ENCODE peak calls at places on chromosomes 7 and 10, in six cellular contexts. F, V, N, K, I and E are unnamed samples.

GRCh38 chr7:21914671-21915070 is 31.0 kb downstream of the CDCA7L start:
- DNase-seq in N (no peak), I (no peak), F (no peak), V (no peak), K (no peak), E (no peak)

GRCh38 chr10:48779077-48779476 is 94.4 kb downstream of the WDFY4 start:
- DNase-seq in V (no peak), N (no peak), F (no peak), I (no peak), K (no peak), E (no peak)

GRCh38 chr10:11685787-11686218 is 56.4 kb upstream of the ECHDC3 start:
- DNase-seq in I (no peak), K (peak), N (peak), V (peak), F (peak), E (peak)

GRCh38 chr7:1354661-1355567 is 104.4 kb downstream of the MICALL2 start:
- DNase-seq in V (no peak), F (no peak), N (no peak), K (no peak), I (no peak), E (no peak)

GRCh38 chr10:25557136-25557535 is 376.9 kb upstream of the MYO3A start:
- DNase-seq in K (no peak), F (no peak), I (no peak), V (no peak), N (no peak), E (no peak)

GRCh38 chr7:33716581-33717477 is 188.5 kb upstream of the BMPER start:
- DNase-seq in K (peak), I (no peak), F (no peak), N (no peak), V (peak), E (no peak)

GRCh38 chr7:81333536-81333935 is 414.7 kb upstream of the SEMA3C start:
- DNase-seq in I (no peak), N (no peak), V (no peak), F (no peak), K (no peak), E (no peak)

GRCh38 chr10:49397036-49397999 is 1.4 kb upstream of the DRGX start:
- DNase-seq in K (no peak), I (peak), F (no peak), V (no peak), N (no peak), E (no peak)

GRCh38 chr7:80729586-80730320 is 91.3 kb downstream of the CD36 start:
- DNase-seq in F (no peak), V (no peak), K (no peak), N (no peak), I (no peak), E (no peak)

DNA sequence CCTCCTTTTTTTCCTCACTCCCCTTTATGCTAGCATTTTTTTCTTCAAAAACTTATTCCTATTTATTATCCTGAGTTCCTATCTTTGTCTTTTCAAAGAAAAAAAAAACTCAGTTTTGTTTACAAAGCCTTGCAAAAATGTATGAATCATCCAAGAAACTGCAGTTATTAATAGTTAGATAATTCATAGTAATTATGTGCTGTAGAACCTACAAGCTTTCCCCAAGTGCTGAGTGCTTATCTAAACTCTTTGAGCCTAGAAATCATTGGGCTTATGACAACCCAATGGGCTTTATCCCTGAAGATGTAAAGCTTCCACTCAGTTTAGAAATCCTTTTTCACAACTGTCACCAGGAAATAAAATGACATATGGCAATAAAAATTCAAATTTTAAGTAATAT is 145.9 kb upstream of the WNT16 start:
- DNase-seq in F (no peak), V (no peak), K (no peak), I (no peak), N (no peak), E (no peak)
- TF ChIP-seq TAF1 in F (no peak), V (no peak), K (no peak), I (no peak), N (no peak), E (no peak)

GRCh38 chr10:6543431-6544005 is 36.6 kb downstream of the PRKCQ start:
- DNase-seq in V (no peak), N (no peak), K (no peak), I (no peak), F (peak), E (no peak)
- TF ChIP-seq POLR2A in V (no peak), N (no peak), K (no peak), I (no peak), F (no peak), E (no peak)

GRCh38 chr7:107122483-107122882 is 46.3 kb upstream of the HBP1 start:
- DNase-seq in N (no peak), F (no peak), I (no peak), K (no peak), V (no peak), E (no peak)
- TF ChIP-seq POLR2AphosphoS5 in N (no peak), F (no peak), I (no peak), K (no peak), V (no peak), E (no peak)

DNA sequence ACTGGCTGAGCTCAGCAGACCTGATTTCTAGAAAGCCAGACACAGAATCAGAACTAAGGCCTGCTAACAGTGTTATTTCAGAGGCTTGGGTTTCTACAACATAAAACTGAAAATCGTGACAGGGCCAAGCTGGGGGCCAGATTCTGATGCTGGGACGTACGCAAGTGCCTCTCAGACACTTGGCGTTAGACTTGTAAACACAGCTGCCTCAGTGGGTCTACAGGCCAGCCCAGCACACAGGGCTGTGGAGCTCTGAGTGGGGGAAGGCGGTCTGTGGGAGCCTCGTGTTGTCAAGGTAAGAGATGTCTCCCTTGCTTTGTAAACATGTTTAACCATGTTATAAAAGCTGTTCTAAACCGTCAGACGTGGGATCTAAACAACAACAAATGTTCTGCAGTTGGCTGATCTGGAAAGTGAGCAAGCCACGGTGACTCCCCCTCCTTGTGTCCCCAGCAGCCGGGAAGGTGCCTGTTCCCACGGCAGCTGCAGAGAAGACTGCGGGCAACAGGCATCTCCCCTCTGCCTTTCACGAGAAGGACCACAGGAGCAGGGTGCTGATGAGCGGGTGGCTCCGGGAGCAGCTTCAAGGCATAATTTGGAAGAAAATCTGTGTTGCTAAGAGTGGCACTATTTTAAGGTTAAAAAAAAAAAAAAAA is 67.8 kb downstream of the ZRANB1 start:
- DNase-seq in F (no peak), V (no peak), I (no peak), K (no peak), N (no peak), E (no peak)
- TF ChIP-seq TAF1 in F (no peak), V (no peak), I (no peak), K (no peak), N (no peak), E (no peak)